ENCODE peak calls at places on chromosomes 13 and 19, in eight cellular contexts. One of them, this sample, is unnamed.

GRCh38 chr19:30625947-30626346 is 253.8 kb downstream of the ZNF536 start:
- DNase-seq in M059J: no peak
- DNase-seq in stromal cell of bone marrow: no peak
- DNase-seq in AG08395: no peak
- DNase-seq in glutamatergic neuron: no peak
- DNase-seq in AML-193: no peak
- DNase-seq in posterior cingulate gyrus: no peak
- DNase-seq in uterus: no peak
- DNase-seq in this sample: no peak

GRCh38 chr19:23817519-23817918 is 58.8 kb upstream of the ZNF681 start:
- DNase-seq in M059J: peak
- DNase-seq in stromal cell of bone marrow: no peak
- DNase-seq in AG08395: no peak
- DNase-seq in glutamatergic neuron: peak
- DNase-seq in AML-193: peak
- DNase-seq in posterior cingulate gyrus: no peak
- DNase-seq in uterus: peak
- DNase-seq in this sample: peak

GRCh38 chr19:52237771-52238400 is 31.5 kb upstream of the ZNF766 start:
- DNase-seq in M059J: peak
- DNase-seq in stromal cell of bone marrow: peak
- DNase-seq in AG08395: peak
- DNase-seq in glutamatergic neuron: peak
- DNase-seq in AML-193: peak
- DNase-seq in posterior cingulate gyrus: peak
- DNase-seq in uterus: peak
- DNase-seq in this sample: peak

GRCh38 chr19:45368127-45368526 is 2.2 kb downstream of the ERCC2 start:
- DNase-seq in M059J: no peak
- DNase-seq in stromal cell of bone marrow: no peak
- DNase-seq in AG08395: no peak
- DNase-seq in glutamatergic neuron: no peak
- DNase-seq in AML-193: no peak
- DNase-seq in posterior cingulate gyrus: no peak
- DNase-seq in uterus: no peak
- DNase-seq in this sample: peak

GRCh38 chr13:79393564-79394249 is 12.3 kb downstream of the RBM26 start:
- DNase-seq in M059J: no peak
- DNase-seq in stromal cell of bone marrow: no peak
- DNase-seq in AG08395: no peak
- DNase-seq in glutamatergic neuron: no peak
- DNase-seq in AML-193: no peak
- DNase-seq in posterior cingulate gyrus: no peak
- DNase-seq in uterus: no peak
- DNase-seq in this sample: no peak

GRCh38 chr13:111533900-111534645 is 213.6 kb downstream of the TEX29 start:
- DNase-seq in M059J: no peak
- DNase-seq in stromal cell of bone marrow: no peak
- DNase-seq in AG08395: no peak
- DNase-seq in glutamatergic neuron: no peak
- DNase-seq in AML-193: no peak
- DNase-seq in posterior cingulate gyrus: no peak
- DNase-seq in uterus: no peak
- DNase-seq in this sample: no peak

GRCh38 chr19:1592755-1593628 is at the start of gene MBD3:
- DNase-seq in M059J: peak
- DNase-seq in stromal cell of bone marrow: peak
- DNase-seq in AG08395: peak
- DNase-seq in glutamatergic neuron: peak
- DNase-seq in AML-193: peak
- DNase-seq in posterior cingulate gyrus: peak
- DNase-seq in uterus: peak
- DNase-seq in this sample: peak

GRCh38 chr19:43847884-43848283 is 20.8 kb downstream of the ZNF283 start:
- DNase-seq in M059J: no peak
- DNase-seq in stromal cell of bone marrow: no peak
- DNase-seq in AG08395: no peak
- DNase-seq in glutamatergic neuron: no peak
- DNase-seq in AML-193: no peak
- DNase-seq in posterior cingulate gyrus: no peak
- DNase-seq in uterus: no peak
- DNase-seq in this sample: no peak

GRCh38 chr19:10566658-10567410 is 1.0 kb upstream of the KRI1 start:
- DNase-seq in M059J: no peak
- DNase-seq in stromal cell of bone marrow: no peak
- DNase-seq in AG08395: no peak
- DNase-seq in glutamatergic neuron: peak
- DNase-seq in AML-193: no peak
- DNase-seq in posterior cingulate gyrus: no peak
- DNase-seq in uterus: no peak
- DNase-seq in this sample: no peak

GRCh38 chr13:89746554-89746953 is 1600.9 kb upstream of the MIR17HG start:
- DNase-seq in M059J: no peak
- DNase-seq in stromal cell of bone marrow: no peak
- DNase-seq in AG08395: no peak
- DNase-seq in glutamatergic neuron: no peak
- DNase-seq in AML-193: no peak
- DNase-seq in posterior cingulate gyrus: no peak
- DNase-seq in uterus: no peak
- DNase-seq in this sample: no peak

GRCh38 chr13:113592571-113592970 is 8.0 kb downstream of the TFDP1 start:
- DNase-seq in M059J: no peak
- DNase-seq in stromal cell of bone marrow: no peak
- DNase-seq in AG08395: no peak
- DNase-seq in glutamatergic neuron: no peak
- DNase-seq in AML-193: no peak
- DNase-seq in posterior cingulate gyrus: no peak
- DNase-seq in uterus: no peak
- DNase-seq in this sample: no peak

GRCh38 chr13:90675129-90675528 is 672.4 kb upstream of the MIR17HG start:
- DNase-seq in M059J: no peak
- DNase-seq in stromal cell of bone marrow: no peak
- DNase-seq in AG08395: no peak
- DNase-seq in glutamatergic neuron: no peak
- DNase-seq in AML-193: no peak
- DNase-seq in posterior cingulate gyrus: no peak
- DNase-seq in uterus: no peak
- DNase-seq in this sample: peak

GRCh38 chr19:35030257-35031071 is at the start of gene SCN1B:
- DNase-seq in M059J: peak
- DNase-seq in stromal cell of bone marrow: peak
- DNase-seq in AG08395: peak
- DNase-seq in glutamatergic neuron: peak
- DNase-seq in AML-193: no peak
- DNase-seq in posterior cingulate gyrus: peak
- DNase-seq in uterus: peak
- DNase-seq in this sample: peak

GRCh38 chr13:45243072-45243471 is 42.2 kb upstream of the KCTD4 start:
- DNase-seq in M059J: no peak
- DNase-seq in stromal cell of bone marrow: no peak
- DNase-seq in AG08395: no peak
- DNase-seq in glutamatergic neuron: no peak
- DNase-seq in AML-193: no peak
- DNase-seq in posterior cingulate gyrus: no peak
- DNase-seq in uterus: no peak
- DNase-seq in this sample: no peak

GRCh38 chr19:8451885-8452284 is 7.1 kb downstream of the HNRNPM start:
- DNase-seq in M059J: peak
- DNase-seq in stromal cell of bone marrow: peak
- DNase-seq in AG08395: peak
- DNase-seq in glutamatergic neuron: no peak
- DNase-seq in AML-193: no peak
- DNase-seq in posterior cingulate gyrus: no peak
- DNase-seq in uterus: no peak
- DNase-seq in this sample: peak

GRCh38 chr19:5079410-5079774 is 110.5 kb downstream of the KDM4B start:
- DNase-seq in M059J: no peak
- DNase-seq in stromal cell of bone marrow: no peak
- DNase-seq in AG08395: no peak
- DNase-seq in glutamatergic neuron: no peak
- DNase-seq in AML-193: no peak
- DNase-seq in posterior cingulate gyrus: no peak
- DNase-seq in uterus: no peak
- DNase-seq in this sample: no peak

GRCh38 chr13:41837668-41838067 is 123.2 kb downstream of the VWA8 start:
- DNase-seq in M059J: no peak
- DNase-seq in stromal cell of bone marrow: no peak
- DNase-seq in AG08395: no peak
- DNase-seq in glutamatergic neuron: no peak
- DNase-seq in AML-193: peak
- DNase-seq in posterior cingulate gyrus: no peak
- DNase-seq in uterus: no peak
- DNase-seq in this sample: no peak

GRCh38 chr19:3270908-3271307 is 46.4 kb downstream of the CELF5 start:
- DNase-seq in M059J: peak
- DNase-seq in stromal cell of bone marrow: no peak
- DNase-seq in AG08395: no peak
- DNase-seq in glutamatergic neuron: peak
- DNase-seq in AML-193: no peak
- DNase-seq in posterior cingulate gyrus: peak
- DNase-seq in uterus: no peak
- DNase-seq in this sample: no peak

GRCh38 chr19:2302319-2303208 is 5.4 kb downstream of the LINGO3 start:
- DNase-seq in M059J: no peak
- DNase-seq in stromal cell of bone marrow: no peak
- DNase-seq in AG08395: peak
- DNase-seq in glutamatergic neuron: peak
- DNase-seq in AML-193: no peak
- DNase-seq in posterior cingulate gyrus: no peak
- DNase-seq in uterus: no peak
- DNase-seq in this sample: no peak

GRCh38 chr13:111329641-111330040 is 9.2 kb downstream of the TEX29 start:
- DNase-seq in M059J: no peak
- DNase-seq in stromal cell of bone marrow: no peak
- DNase-seq in AG08395: no peak
- DNase-seq in glutamatergic neuron: no peak
- DNase-seq in AML-193: no peak
- DNase-seq in posterior cingulate gyrus: no peak
- DNase-seq in uterus: no peak
- DNase-seq in this sample: no peak

GRCh38 chr13:45473627-45474026 is 8.9 kb downstream of the COG3 start:
- DNase-seq in M059J: no peak
- DNase-seq in stromal cell of bone marrow: no peak
- DNase-seq in AG08395: no peak
- DNase-seq in glutamatergic neuron: no peak
- DNase-seq in AML-193: no peak
- DNase-seq in posterior cingulate gyrus: no peak
- DNase-seq in uterus: no peak
- DNase-seq in this sample: no peak

GRCh38 chr13:100836696-100837095 is 162.1 kb upstream of the TMTC4 start:
- DNase-seq in M059J: peak
- DNase-seq in stromal cell of bone marrow: peak
- DNase-seq in AG08395: no peak
- DNase-seq in glutamatergic neuron: no peak
- DNase-seq in AML-193: no peak
- DNase-seq in posterior cingulate gyrus: no peak
- DNase-seq in uterus: no peak
- DNase-seq in this sample: no peak

GRCh38 chr19:33304760-33305647 is 2.7 kb upstream of the CEBPA start:
- DNase-seq in M059J: no peak
- DNase-seq in stromal cell of bone marrow: no peak
- DNase-seq in AG08395: peak
- DNase-seq in glutamatergic neuron: no peak
- DNase-seq in AML-193: no peak
- DNase-seq in posterior cingulate gyrus: no peak
- DNase-seq in uterus: no peak
- DNase-seq in this sample: no peak

GRCh38 chr19:12544401-12544876 is 6.8 kb downstream of the ZNF564 start:
- DNase-seq in M059J: no peak
- DNase-seq in stromal cell of bone marrow: no peak
- DNase-seq in AG08395: no peak
- DNase-seq in glutamatergic neuron: no peak
- DNase-seq in AML-193: no peak
- DNase-seq in posterior cingulate gyrus: no peak
- DNase-seq in uterus: no peak
- DNase-seq in this sample: no peak

GRCh38 chr13:103839460-103839859 is 773.2 kb upstream of the SLC10A2 start:
- DNase-seq in M059J: no peak
- DNase-seq in stromal cell of bone marrow: no peak
- DNase-seq in AG08395: no peak
- DNase-seq in glutamatergic neuron: no peak
- DNase-seq in AML-193: no peak
- DNase-seq in posterior cingulate gyrus: no peak
- DNase-seq in uterus: no peak
- DNase-seq in this sample: no peak

This sample was measured in myocyte.